ENCODE peak calls at places on chromosomes 3 and 15, in seven cellular contexts. C is midbrain; O is NCI-H1694; A is activated CD4-positive, alpha-beta T cell treated with anti-CD3 and anti-CD28 coated beads, Interleukin-2, amount 50 U/mL, for 1 hour; W is NCI-H345; V is upper lobe of right lung; M is anterior cingulate cortex. K is an unnamed sample.

GRCh38 chr15:98151098-98151497 is 190.6 kb downstream of the ARRDC4 start:
- DNase-seq in W (no peak), M (no peak), A (no peak), O (no peak), C (no peak), V (no peak), K (no peak)

GRCh38 chr15:82919231-82919886 is 33.2 kb downstream of the HOMER2 start:
- DNase-seq in M (no peak), C (no peak), W (no peak), O (no peak), A (no peak), V (peak; percentile 73), K (no peak)

GRCh38 chr15:88125578-88125977 is 131.0 kb downstream of the NTRK3 start:
- DNase-seq in W (no peak), C (no peak), A (no peak), M (no peak), O (no peak), V (no peak), K (no peak)

GRCh38 chr3:143150979-143151726 is 31.6 kb downstream of the CHST2 start:
- DNase-seq in O (no peak), V (no peak), A (no peak), C (no peak), M (no peak), W (no peak), K (no peak)

GRCh38 chr3:177482048-177482741 is 284.9 kb upstream of the TBL1XR1 start:
- DNase-seq in V (no peak), M (no peak), C (no peak), A (no peak), W (no peak), O (no peak), K (no peak)

GRCh38 chr3:175659951-175660350 is 800.8 kb downstream of the NAALADL2 start:
- DNase-seq in O (no peak), W (no peak), M (no peak), C (no peak), A (no peak), V (no peak), K (no peak)

GRCh38 chr15:66097151-66098018 is 156.2 kb downstream of the MEGF11 start:
- DNase-seq in V (no peak), A (no peak), M (peak; percentile 25), C (no peak), W (no peak), O (peak; percentile 54), K (no peak)

GRCh38 chr3:179811321-179812095 is 158.7 kb downstream of the USP13 start:
- DNase-seq in A (no peak), W (peak; percentile 72), C (peak; percentile 76), O (peak; percentile 46), M (no peak), V (no peak), K (no peak)

GRCh38 chr3:162998205-162998604 is 1501.6 kb downstream of the OTOL1 start:
- DNase-seq in O (no peak), V (no peak), W (no peak), M (no peak), A (no peak), C (no peak), K (no peak)

GRCh38 chr3:195102609-195103467 is 168.1 kb downstream of the XXYLT1 start:
- DNase-seq in V (peak; percentile 34), M (no peak), W (no peak), A (no peak), O (no peak), C (no peak), K (no peak)

GRCh38 chr15:75625542-75626347 is at the start of gene SNUPN:
- DNase-seq in C (peak; percentile 94), W (peak; percentile 64), O (peak; percentile 78), V (peak; percentile 97), M (peak; percentile 84), A (peak; percentile 93), K (peak; percentile 87)

GRCh38 chr3:46695177-46695961 is 1.9 kb upstream of the ALS2CL start:
- DNase-seq in M (no peak), A (peak; percentile 37), O (no peak), V (peak; percentile 85), C (peak; percentile 47), W (peak; percentile 3), K (no peak)

GRCh38 chr15:69056365-69056764 is 41.9 kb downstream of the NOX5 start:
- DNase-seq in O (peak; percentile 53), W (no peak), A (no peak), M (no peak), C (no peak), V (no peak), K (no peak)

GRCh38 chr3:111758642-111759041 is 100.4 kb upstream of the PHLDB2 start:
- DNase-seq in A (no peak), M (no peak), C (no peak), W (no peak), V (no peak), O (no peak), K (no peak)

GRCh38 chr15:100728371-100729201 is 126.2 kb downstream of the ASB7 start:
- DNase-seq in M (no peak), C (no peak), O (no peak), A (no peak), W (no peak), V (no peak), K (no peak)

GRCh38 chr3:64048631-64049061 is 25.4 kb upstream of the PSMD6 start:
- DNase-seq in W (no peak), A (no peak), C (no peak), V (no peak), O (no peak), M (no peak), K (no peak)

GRCh38 chr15:67241132-67241855 is 13.2 kb downstream of the AAGAB start:
- DNase-seq in W (no peak), C (no peak), M (no peak), O (no peak), V (no peak), A (no peak), K (no peak)

GRCh38 chr3:144362126-144362525 is 390.5 kb downstream of the DIPK2A start:
- DNase-seq in V (no peak), A (no peak), O (no peak), C (no peak), W (no peak), M (no peak), K (no peak)

GRCh38 chr3:86793786-86794185 is 197.2 kb downstream of the VGLL3 start:
- DNase-seq in O (no peak), V (no peak), C (peak; percentile 12), W (no peak), M (no peak), A (no peak), K (no peak)

GRCh38 chr3:112377418-112378071 is 44.6 kb downstream of the CD200 start:
- DNase-seq in A (no peak), M (no peak), C (no peak), O (no peak), W (no peak), V (no peak), K (no peak)

GRCh38 chr15:57259511-57260143 is 116.7 kb upstream of the CGNL1 start:
- DNase-seq in W (peak; percentile 98), O (no peak), A (no peak), V (no peak), C (no peak), M (no peak), K (no peak)

GRCh38 chr15:48834756-48835155 is 23.9 kb upstream of the CEP152 start:
- DNase-seq in O (no peak), V (no peak), C (no peak), W (no peak), A (no peak), M (no peak), K (no peak)

GRCh38 chr3:66991478-66991877 is 6.6 kb upstream of the KBTBD8 start:
- DNase-seq in O (no peak), A (no peak), M (no peak), C (no peak), V (no peak), W (no peak), K (no peak)

GRCh38 chr3:4251412-4251811 is 51.8 kb upstream of the SETMAR start:
- DNase-seq in W (no peak), C (no peak), O (no peak), M (no peak), A (no peak), V (no peak), K (no peak)

GRCh38 chr15:69225355-69226027 is 65.1 kb downstream of the GLCE start:
- DNase-seq in O (no peak), V (no peak), C (peak; percentile 30), M (no peak), A (no peak), W (no peak), K (no peak)

GRCh38 chr3:15557511-15557946 is 36.0 kb upstream of the COLQ start:
- DNase-seq in M (no peak), C (peak; percentile 25), A (peak; percentile 41), V (no peak), O (peak; percentile 63), W (peak; percentile 33), K (peak; percentile 12)

GRCh38 chr15:75321711-75322110 is 14.2 kb upstream of the COMMD4 start:
- DNase-seq in M (no peak), V (no peak), A (no peak), O (no peak), W (no peak), C (no peak), K (no peak)

GRCh38 chr3:126539558-126540250 is 15.7 kb downstream of the CHST13 start:
- DNase-seq in W (no peak), O (no peak), C (no peak), M (no peak), A (no peak), V (peak; percentile 26), K (no peak)

GRCh38 chr15:56798639-56799038 is 65.3 kb upstream of the ZNF280D start:
- DNase-seq in C (no peak), V (no peak), O (no peak), W (no peak), A (no peak), M (no peak), K (no peak)

GRCh38 chr3:141746962-141747361 is 8.9 kb downstream of the RNF7 start:
- DNase-seq in C (peak; percentile 49), A (no peak), W (no peak), V (no peak), O (no peak), M (no peak), K (no peak)

GRCh38 chr3:51974963-51975856 is at the start of gene ABHD14A:
- DNase-seq in O (no peak), C (peak; percentile 79), W (peak; percentile 38), M (peak; percentile 66), A (peak; percentile 64), V (peak; percentile 90), K (peak; percentile 42)

GRCh38 chr15:98653686-98654085 is 5.3 kb downstream of the IGF1R start:
- DNase-seq in M (no peak), O (no peak), V (no peak), W (no peak), C (no peak), A (no peak), K (no peak)

GRCh38 chr15:26831951-26832350 is 34.9 kb upstream of the GABRA5 start:
- DNase-seq in V (no peak), O (no peak), W (no peak), A (no peak), M (no peak), C (no peak), K (no peak)

GRCh38 chr3:116192464-116192863 is 252.8 kb downstream of the LSAMP start:
- DNase-seq in A (no peak), M (no peak), O (no peak), C (no peak), W (no peak), V (no peak), K (no peak)

GRCh38 chr15:44092221-44092620 is 102.8 kb downstream of the FRMD5 start:
- DNase-seq in O (no peak), C (no peak), W (no peak), M (no peak), V (no peak), A (no peak), K (no peak)

GRCh38 chr3:99651561-99651960 is 13.2 kb downstream of the COL8A1 start:
- DNase-seq in C (no peak), V (no peak), O (no peak), W (no peak), A (no peak), M (no peak), K (no peak)